ENCODE peak calls at places on chromosomes 13 and 19, in five cellular contexts. V, B, E, M and Z are unnamed samples.

GRCh38 chr13:104286566-104287290 is 1220.5 kb upstream of the SLC10A2 start:
- DNase-seq in V (no peak), B (no peak), E (no peak), M (no peak), Z (no peak)

GRCh38 chr13:29707876-29708543 is 112.5 kb upstream of the SLC7A1 start:
- DNase-seq in V (peak), B (peak), E (peak), M (peak), Z (peak)

GRCh38 chr19:6652214-6653094 is 17.5 kb downstream of the TNFSF14 start:
- DNase-seq in V (no peak), B (no peak), E (no peak), M (no peak), Z (no peak)

GRCh38 chr13:45456196-45456972 is 8.4 kb upstream of the COG3 start:
- DNase-seq in V (no peak), B (no peak), E (no peak), M (no peak), Z (no peak)

GRCh38 chr13:73189365-73189764 is 130.6 kb downstream of the KLF5 start:
- DNase-seq in V (no peak), B (no peak), E (no peak), M (no peak), Z (no peak)

GRCh38 chr13:30026909-30027308 is 176.5 kb upstream of the UBL3 start:
- DNase-seq in V (no peak), B (no peak), E (no peak), M (no peak), Z (no peak)

GRCh38 chr13:51455532-51455931 is 2.7 kb upstream of the INTS6 start:
- DNase-seq in V (no peak), B (no peak), E (no peak), M (no peak), Z (no peak)

GRCh38 chr19:43467276-43467675 is 1.9 kb upstream of the LYPD3 start:
- DNase-seq in V (no peak), B (no peak), E (no peak), M (no peak), Z (no peak)

GRCh38 chr13:49810825-49811526 is 18.5 kb upstream of the KPNA3 start:
- DNase-seq in V (no peak), B (no peak), E (no peak), M (no peak), Z (no peak)

GRCh38 chr19:50460161-50460765 is 16.0 kb upstream of the EMC10 start:
- DNase-seq in V (peak), B (no peak), E (no peak), M (no peak), Z (no peak)

GRCh38 chr13:21006141-21007005 is 55.0 kb downstream of the LATS2 start:
- DNase-seq in V (no peak), B (no peak), E (no peak), M (no peak), Z (no peak)

GRCh38 chr19:33771308-33772101 is 25.2 kb upstream of the KCTD15 start:
- DNase-seq in V (peak), B (no peak), E (peak), M (peak), Z (peak)

GRCh38 chr19:17052439-17052838 is 22.8 kb downstream of the HAUS8 start:
- DNase-seq in V (no peak), B (peak), E (peak), M (peak), Z (peak)

GRCh38 chr13:80047406-80047805 is 293.5 kb downstream of the SPRY2 start:
- DNase-seq in V (no peak), B (no peak), E (no peak), M (no peak), Z (no peak)

GRCh38 chr13:91722267-91722884 is 324.0 kb downstream of the GPC5 start:
- DNase-seq in V (no peak), B (no peak), E (no peak), M (no peak), Z (peak)

GRCh38 chr13:42078113-42078769 is 29.8 kb downstream of the DGKH start:
- DNase-seq in V (no peak), B (no peak), E (no peak), M (no peak), Z (no peak)

GRCh38 chr19:10450853-10451609 is 30.7 kb downstream of the PDE4A start:
- DNase-seq in V (no peak), B (no peak), E (no peak), M (no peak), Z (peak)

GRCh38 chr13:101942038-101942437 is 459.8 kb downstream of the FGF14 start:
- DNase-seq in V (no peak), B (no peak), E (peak), M (no peak), Z (peak)

GRCh38 chr13:39530996-39531395 is 72.0 kb downstream of the LHFPL6 start:
- DNase-seq in V (no peak), B (no peak), E (no peak), M (no peak), Z (no peak)

GRCh38 chr13:43205421-43205820 is 182.0 kb downstream of the DNAJC15 start:
- DNase-seq in V (no peak), B (no peak), E (no peak), M (no peak), Z (no peak)

GRCh38 chr13:57604442-57604841 is 27.1 kb upstream of the PCDH17 start:
- DNase-seq in V (no peak), B (no peak), E (no peak), M (no peak), Z (no peak)

GRCh38 chr19:38733241-38733492 is 11.1 kb downstream of the CAPN12 start:
- DNase-seq in V (no peak), B (no peak), E (no peak), M (no peak), Z (no peak)

GRCh38 chr19:16143399-16144215 is at the start of gene HSH2D:
- DNase-seq in V (peak), B (peak), E (peak), M (peak), Z (no peak)

GRCh38 chr13:64248371-64249065 is 2832.9 kb upstream of the PCDH20 start:
- DNase-seq in V (no peak), B (no peak), E (no peak), M (no peak), Z (no peak)

GRCh38 chr13:34208326-34208725 is 390.4 kb downstream of the RFC3 start:
- DNase-seq in V (no peak), B (no peak), E (no peak), M (no peak), Z (no peak)

GRCh38 chr13:109729031-109729870 is 57.1 kb downstream of the IRS2 start:
- DNase-seq in V (no peak), B (no peak), E (no peak), M (no peak), Z (no peak)

GRCh38 chr13:70835349-70835748 is 727.1 kb upstream of the KLHL1 start:
- DNase-seq in V (no peak), B (no peak), E (no peak), M (no peak), Z (no peak)

GRCh38 chr13:40626977-40627376 is 39.5 kb downstream of the FOXO1 start:
- DNase-seq in V (no peak), B (no peak), E (no peak), M (no peak), Z (no peak)

GRCh38 chr13:34276764-34277163 is 458.8 kb downstream of the RFC3 start:
- DNase-seq in V (no peak), B (no peak), E (no peak), M (no peak), Z (no peak)

GRCh38 chr13:36839981-36840380 is 21.0 kb downstream of the RFXAP start:
- DNase-seq in V (no peak), B (no peak), E (no peak), M (no peak), Z (no peak)

GRCh38 chr19:6963937-6964336 is 57.3 kb downstream of the MBD3L2B start:
- DNase-seq in V (peak), B (peak), E (no peak), M (no peak), Z (peak)

DNA sequence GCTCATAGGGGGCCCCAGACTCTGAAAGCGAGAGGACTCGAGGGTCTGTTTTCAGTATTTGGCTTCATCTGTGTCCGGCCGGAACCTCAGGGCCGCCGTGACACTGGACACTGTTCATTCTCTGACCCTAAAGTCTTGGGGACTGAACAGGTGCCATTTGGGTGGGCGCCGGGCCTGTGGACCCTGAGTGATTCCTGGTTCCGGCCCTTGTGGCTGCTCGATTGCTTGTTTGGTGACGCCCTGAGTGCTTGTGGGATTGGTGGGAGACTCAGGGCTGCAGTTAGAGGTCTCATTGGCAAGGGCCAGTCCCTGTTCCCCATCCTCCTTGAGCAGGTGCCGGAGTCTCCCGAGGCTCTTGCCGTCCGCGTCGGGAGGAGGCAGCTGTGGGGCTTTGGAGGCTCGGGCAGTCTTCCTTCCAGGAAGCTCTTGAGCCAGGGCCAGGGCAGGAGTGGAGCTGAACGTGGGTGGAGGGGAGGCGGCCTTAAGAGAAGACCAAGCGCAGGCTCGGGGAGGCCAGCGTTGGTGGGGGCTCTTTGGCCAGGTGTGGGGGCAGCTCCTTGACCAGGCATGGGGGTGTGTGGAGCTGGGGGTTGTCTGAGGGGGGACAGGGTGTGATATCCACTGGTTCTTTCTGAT is 4.7 kb downstream of the PTBP1 start:
- DNase-seq in V (no peak), B (no peak), E (peak), M (peak), Z (no peak)
- TF ChIP-seq POLR2A in V (no peak), B (no peak), E (no peak), M (no peak), Z (no peak)

GRCh38 chr13:60347174-60347573 is 49.8 kb upstream of the TDRD3 start:
- DNase-seq in V (no peak), B (no peak), E (no peak), M (no peak), Z (no peak)
- TF ChIP-seq POLR2A in V (no peak), B (no peak), E (no peak), M (no peak), Z (no peak)

DNA sequence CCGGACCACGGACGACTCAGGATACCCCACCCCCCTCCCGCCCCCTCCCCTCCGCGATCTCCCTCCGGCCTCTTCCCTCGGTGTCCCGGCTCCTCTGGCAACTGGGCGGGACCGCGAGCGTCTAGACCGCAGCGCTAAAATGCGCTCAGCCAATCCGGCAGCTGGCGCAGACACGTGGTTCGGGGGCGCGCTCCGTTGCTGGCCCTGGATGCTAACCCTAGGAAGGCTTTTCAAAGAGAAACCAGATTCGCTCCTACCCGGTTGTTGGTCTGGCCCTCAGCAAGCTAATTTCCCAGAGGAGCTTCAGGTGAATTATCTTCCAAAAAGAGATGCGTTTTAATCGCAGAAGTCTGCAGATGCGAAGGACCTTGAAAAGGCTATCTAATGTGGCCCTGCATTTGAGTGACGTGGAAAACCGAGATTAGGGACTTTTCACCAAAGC is at the start of gene DZIP1:
- DNase-seq in V (no peak), B (no peak), E (peak), M (peak), Z (peak)
- TF ChIP-seq POLR2A in V (no peak), B (no peak), E (peak), M (no peak), Z (no peak)

DNA sequence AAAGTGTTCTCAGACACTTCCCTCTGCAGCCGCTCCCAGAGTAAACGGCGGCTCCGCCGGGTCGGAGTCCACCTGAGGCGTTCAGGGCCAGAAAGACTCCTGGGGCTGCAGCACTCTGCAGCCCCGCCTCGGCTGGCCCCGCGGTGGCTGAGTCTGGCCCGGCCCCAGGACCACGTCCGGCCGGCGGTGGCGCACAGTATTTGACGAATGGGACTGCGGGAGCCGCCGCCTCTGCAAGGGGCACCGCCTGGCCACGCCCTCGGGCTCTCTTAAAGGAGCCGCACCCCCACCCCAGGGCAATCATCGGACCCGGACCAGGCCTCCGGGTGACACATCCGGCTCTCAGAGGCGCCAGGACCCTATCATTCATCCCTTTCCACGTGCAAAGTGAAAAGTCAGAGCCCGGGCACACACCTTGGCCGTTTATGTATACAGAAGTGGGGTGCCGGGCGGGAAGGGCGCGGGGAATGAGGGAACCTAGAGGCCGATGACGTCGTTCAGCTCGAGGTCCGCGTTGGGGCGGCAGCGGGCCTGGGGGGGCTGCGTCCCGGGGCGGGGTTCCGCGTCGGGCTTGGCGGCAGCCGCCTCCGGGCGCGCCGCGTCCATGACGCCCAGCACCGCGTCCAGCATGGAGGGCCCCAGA is 1.2 kb upstream of the LENG9 start:
- DNase-seq in V (peak), B (peak), E (peak), M (peak), Z (peak)
- TF ChIP-seq POLR2A in V (peak), B (peak), E (peak), M (no peak), Z (peak)

DNA sequence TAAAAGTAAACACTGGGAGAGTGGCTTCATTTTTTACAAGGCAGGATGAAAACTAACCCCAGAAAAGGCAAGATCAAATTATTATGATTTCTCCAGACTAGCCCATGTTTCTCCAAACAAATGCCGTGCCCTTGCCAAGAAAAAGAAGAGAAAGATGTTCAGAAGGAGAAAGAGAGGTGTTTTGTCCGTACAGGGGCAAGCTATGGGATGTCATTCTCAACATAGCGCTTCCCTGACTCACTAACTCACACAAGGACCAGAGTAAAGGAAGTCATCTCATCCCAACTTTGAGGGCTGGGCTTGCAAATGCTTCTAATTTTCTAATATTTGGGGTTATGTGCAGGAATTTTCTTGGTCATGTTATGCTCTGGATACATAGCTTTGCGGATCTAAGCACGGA is 224.2 kb upstream of the MAB21L1 start:
- DNase-seq in V (no peak), B (no peak), E (no peak), M (no peak), Z (no peak)
- TF ChIP-seq POLR2A in V (no peak), B (no peak), E (no peak), M (no peak), Z (no peak)

DNA sequence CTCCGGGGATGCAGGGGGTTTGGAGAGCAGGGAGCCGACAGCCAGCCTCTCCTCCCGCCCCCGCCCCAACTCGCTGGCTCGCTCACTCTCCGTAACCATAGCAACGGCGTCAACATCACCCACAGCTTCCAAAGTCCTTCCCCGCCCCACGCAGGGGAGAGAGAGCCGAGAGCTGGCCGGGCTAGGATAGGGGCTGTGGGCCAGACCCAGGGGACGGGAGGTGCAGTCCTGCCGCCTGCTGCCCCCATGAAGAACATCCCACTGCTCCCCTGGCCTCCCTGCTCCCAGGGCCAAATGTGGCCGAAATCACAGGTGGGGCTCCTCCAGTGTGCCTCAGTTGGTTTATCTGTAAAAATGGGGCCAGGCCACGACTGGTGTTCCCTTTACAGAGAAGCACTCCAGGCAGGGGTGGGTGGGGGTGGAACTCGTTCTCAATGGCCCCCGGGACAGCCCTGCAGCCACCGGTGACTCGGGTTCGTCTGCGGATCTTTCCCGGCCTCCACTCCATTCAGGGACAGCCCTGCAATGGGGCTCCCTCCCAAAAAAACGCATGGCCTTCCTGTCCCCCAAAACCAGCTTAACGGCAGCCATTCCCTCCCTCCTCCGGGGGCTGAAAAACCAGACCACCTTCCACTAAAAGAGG is 3.1 kb downstream of the KLF16 start:
- DNase-seq in V (no peak), B (no peak), E (peak), M (no peak), Z (peak)
- TF ChIP-seq POLR2A in V (peak), B (no peak), E (no peak), M (no peak), Z (peak)